ENCODE peak calls at places on chromosomes 2 and 18, in seven cellular contexts. R is kidney epithelial cell; M is ecto neural progenitor cell; A is WTC11; H is adipocyte; W is right lobe of liver; N is stimulated activated CD4-positive, alpha-beta T cell treated with anti-CD3 and anti-CD28 coated beads, Interleukin-2, amount 100 ng/mL, for 48 hours. P is an unnamed sample.

GRCh38 chr18:68494802-68495560 is 219.9 kb downstream of the TMX3 start:
- DNase-seq in N (no peak), M (no peak), W (no peak), A (no peak), H (peak), R (peak), P (no peak)

GRCh38 chr18:77650799-77651385 is 401.2 kb downstream of the GALR1 start:
- DNase-seq in M (peak), A (peak), W (peak), H (no peak), R (peak), N (peak), P (peak)

GRCh38 chr2:57376985-57377384 is 669.6 kb upstream of the VRK2 start:
- DNase-seq in N (no peak), R (no peak), M (no peak), W (no peak), A (no peak), H (peak), P (no peak)

GRCh38 chr18:959854-960253 is 55.2 kb downstream of the ADCYAP1 start:
- DNase-seq in W (no peak), A (no peak), N (no peak), M (peak), R (no peak), H (no peak), P (no peak)

GRCh38 chr2:189217546-189217945 is 38.0 kb upstream of the COL5A2 start:
- DNase-seq in N (no peak), R (no peak), W (no peak), M (peak), A (peak), H (no peak), P (no peak)

GRCh38 chr2:215698566-215698965 is 262.7 kb upstream of the FN1 start:
- DNase-seq in R (peak), M (no peak), W (no peak), A (no peak), N (no peak), H (peak), P (no peak)

GRCh38 chr18:62829936-62830335 is 114.6 kb downstream of the PHLPP1 start:
- DNase-seq in R (no peak), W (no peak), A (no peak), H (no peak), M (no peak), N (no peak), P (no peak)

GRCh38 chr2:99818842-99819241 is 323.5 kb downstream of the AFF3 start:
- DNase-seq in N (no peak), A (no peak), W (no peak), M (no peak), R (no peak), H (no peak), P (no peak)

GRCh38 chr2:152465541-152465940 is 130.6 kb downstream of the FMNL2 start:
- DNase-seq in H (no peak), M (no peak), W (no peak), R (no peak), N (no peak), A (no peak), P (no peak)

GRCh38 chr18:36724591-36725001 is 104.2 kb downstream of the TPGS2 start:
- DNase-seq in H (peak), R (no peak), A (no peak), W (no peak), N (no peak), M (no peak), P (no peak)

GRCh38 chr2:2392332-2392731 is 61.3 kb upstream of the MYT1L start:
- DNase-seq in M (no peak), W (no peak), H (no peak), R (no peak), A (no peak), N (no peak), P (no peak)

GRCh38 chr2:154484338-154485099 is 214.0 kb upstream of the KCNJ3 start:
- DNase-seq in A (no peak), N (no peak), M (no peak), W (no peak), R (peak), H (no peak), P (no peak)

GRCh38 chr2:32008811-32009478 is 1.9 kb downstream of the MEMO1 start:
- DNase-seq in R (no peak), W (no peak), M (no peak), N (no peak), H (peak), A (no peak), P (no peak)

GRCh38 chr2:4763009-4763408 is 929.2 kb upstream of the SOX11 start:
- DNase-seq in M (peak), N (no peak), A (no peak), H (no peak), W (no peak), R (no peak), P (no peak)

GRCh38 chr2:154449951-154450658 is 248.4 kb upstream of the KCNJ3 start:
- DNase-seq in W (peak), M (no peak), H (no peak), A (no peak), N (no peak), R (no peak), P (no peak)

GRCh38 chr2:62531594-62531993 is 25.6 kb upstream of the TMEM17 start:
- DNase-seq in R (no peak), M (no peak), A (no peak), W (no peak), N (no peak), H (no peak), P (no peak)

GRCh38 chr2:37318401-37318800 is 6.2 kb downstream of the PRKD3 start:
- DNase-seq in W (no peak), M (no peak), N (no peak), R (no peak), A (no peak), H (peak), P (no peak)

GRCh38 chr2:20652141-20652540 is 1.2 kb upstream of the HS1BP3 start:
- DNase-seq in R (no peak), H (no peak), N (no peak), W (no peak), A (no peak), M (no peak), P (no peak)

GRCh38 chr2:241141214-241141770 is 8.0 kb downstream of the PASK start:
- DNase-seq in M (no peak), H (no peak), W (no peak), N (no peak), R (no peak), A (no peak), P (no peak)

GRCh38 chr2:48755473-48755872 is at the start of gene LHCGR:
- DNase-seq in N (no peak), A (peak), W (no peak), R (no peak), M (peak), H (no peak), P (no peak)

GRCh38 chr2:143968860-143969259 is 551.1 kb downstream of the ZEB2 start:
- DNase-seq in A (no peak), R (no peak), W (no peak), N (no peak), M (no peak), H (no peak), P (no peak)

GRCh38 chr2:67719351-67719750 is 322.2 kb downstream of the ETAA1 start:
- DNase-seq in M (no peak), H (peak), N (no peak), R (no peak), A (no peak), W (no peak), P (no peak)

GRCh38 chr18:37435150-37435872 is 130.3 kb downstream of the CELF4 start:
- DNase-seq in A (no peak), N (no peak), H (no peak), R (no peak), W (no peak), M (no peak), P (no peak)

GRCh38 chr2:233831861-233832260 is 22.5 kb downstream of the HJURP start:
- DNase-seq in A (no peak), R (no peak), W (no peak), N (no peak), H (no peak), M (no peak), P (no peak)

GRCh38 chr2:158699323-158699722 is 95.8 kb upstream of the DAPL1 start:
- DNase-seq in A (no peak), R (no peak), M (no peak), N (no peak), H (no peak), W (no peak), P (no peak)

GRCh38 chr18:58998421-58999203 is 133.9 kb downstream of the ZNF532 start:
- DNase-seq in W (no peak), M (no peak), H (peak), N (no peak), R (no peak), A (no peak), P (no peak)

GRCh38 chr2:31137211-31138036 is 816 bp downstream of the GALNT14 start:
- DNase-seq in W (no peak), R (no peak), M (no peak), H (peak), A (peak), N (no peak), P (no peak)

GRCh38 chr2:230678451-230678850 is 34.2 kb upstream of the CAB39 start:
- DNase-seq in H (no peak), M (no peak), A (no peak), R (no peak), W (no peak), N (no peak), P (no peak)

GRCh38 chr2:234290671-234291070 is 206.2 kb downstream of the ARL4C start:
- DNase-seq in H (no peak), N (peak), R (no peak), M (no peak), A (no peak), W (no peak), P (peak)